ENCODE peak calls at places on chromosomes 2 and 18, in six cellular contexts. Q is naive thymus-derived CD4-positive, alpha-beta T cell; T is Panc1; Z is aorta; L is stimulated activated effector memory CD8-positive, alpha-beta T cell treated with anti-CD3 and anti-CD28 coated beads, Interleukin-12 subunit alpha, Interleukin-12 subunit beta, amount 100 ng/mL, for 72 hours; R is T-cell. Y is an unnamed sample.

GRCh38 chr2:237475704-237476107 is 11.3 kb upstream of the MLPH start:
- ATAC-seq in Q (peak), T (peak), Z (peak), L (peak), R (peak), Y (peak)

GRCh38 chr2:213995400-213996105 is 415.3 kb upstream of the VWC2L start:
- ATAC-seq in Q (no peak), T (peak), Z (no peak), L (no peak), R (no peak), Y (no peak)

GRCh38 chr2:12968399-12968798 is 251.7 kb downstream of the TRIB2 start:
- ATAC-seq in Q (no peak), T (no peak), Z (no peak), L (no peak), R (no peak), Y (no peak)

GRCh38 chr2:70442301-70443077 is 111.1 kb downstream of the TGFA start:
- ATAC-seq in Q (no peak), T (no peak), Z (no peak), L (no peak), R (no peak), Y (no peak)

GRCh38 chr2:229370484-229370883 is 99.4 kb upstream of the PID1 start:
- ATAC-seq in Q (no peak), T (no peak), Z (peak), L (no peak), R (no peak), Y (no peak)

GRCh38 chr2:181911830-181912229 is 20.3 kb downstream of the ITPRID2 start:
- ATAC-seq in Q (peak), T (no peak), Z (no peak), L (no peak), R (no peak), Y (no peak)

GRCh38 chr2:147273106-147273505 is 571.7 kb upstream of the ACVR2A start:
- ATAC-seq in Q (no peak), T (no peak), Z (no peak), L (no peak), R (no peak), Y (no peak)

GRCh38 chr18:500230-500555 is 308 bp downstream of the COLEC12 start:
- ATAC-seq in Q (no peak), T (no peak), Z (peak), L (no peak), R (no peak), Y (no peak)

GRCh38 chr2:143974262-143974661 is 545.7 kb downstream of the ZEB2 start:
- ATAC-seq in Q (no peak), T (no peak), Z (no peak), L (no peak), R (no peak), Y (no peak)

GRCh38 chr2:54575379-54575888 is 119.3 kb downstream of the SPTBN1 start:
- ATAC-seq in Q (no peak), T (no peak), Z (no peak), L (no peak), R (no peak), Y (peak)

GRCh38 chr18:12422936-12423335 is 15.2 kb downstream of the PRELID3A start:
- ATAC-seq in Q (peak), T (peak), Z (no peak), L (no peak), R (no peak), Y (no peak)

GRCh38 chr2:74583504-74583903 is 29.0 kb downstream of the DOK1 start:
- ATAC-seq in Q (no peak), T (no peak), Z (no peak), L (no peak), R (no peak), Y (no peak)

GRCh38 chr2:63424329-63425078 is 163.8 kb downstream of the WDPCP start:
- ATAC-seq in Q (peak), T (peak), Z (peak), L (peak), R (no peak), Y (peak)

GRCh38 chr18:14962626-14963025 is 214.7 kb downstream of the ANKRD30B start:
- ATAC-seq in Q (no peak), T (no peak), Z (no peak), L (no peak), R (no peak), Y (no peak)

GRCh38 chr2:177407031-177407430 is 14.5 kb downstream of the AGPS start:
- ATAC-seq in Q (no peak), T (no peak), Z (no peak), L (no peak), R (no peak), Y (no peak)

GRCh38 chr18:55121397-55122170 is 162.3 kb upstream of the CCDC68 start:
- ATAC-seq in Q (no peak), T (no peak), Z (no peak), L (no peak), R (no peak), Y (no peak)

GRCh38 chr2:208311954-208312353 is 45.9 kb downstream of the PIKFYVE start:
- ATAC-seq in Q (no peak), T (no peak), Z (no peak), L (peak), R (no peak), Y (peak)

GRCh38 chr2:38499921-38500634 is 102.7 kb downstream of the HNRNPLL start:
- ATAC-seq in Q (no peak), T (peak), Z (peak), L (no peak), R (no peak), Y (no peak)

GRCh38 chr2:72924353-72925240 is 7.3 kb downstream of the EMX1 start:
- ATAC-seq in Q (no peak), T (peak), Z (no peak), L (no peak), R (no peak), Y (no peak)

GRCh38 chr2:191721331-191721730 is 43.4 kb downstream of the NABP1 start:
- ATAC-seq in Q (no peak), T (no peak), Z (no peak), L (no peak), R (no peak), Y (no peak)

GRCh38 chr2:176902454-176902853 is 310.1 kb upstream of the HNRNPA3 start:
- ATAC-seq in Q (no peak), T (no peak), Z (no peak), L (no peak), R (no peak), Y (no peak)

GRCh38 chr2:203453858-203454451 is 81.1 kb downstream of the RAPH1 start:
- ATAC-seq in Q (peak), T (peak), Z (peak), L (peak), R (no peak), Y (peak)

GRCh38 chr2:17643031-17643615 is 102.6 kb downstream of the VSNL1 start:
- ATAC-seq in Q (peak), T (peak), Z (peak), L (peak), R (no peak), Y (peak)

GRCh38 chr18:47215554-47216138 is 35.8 kb downstream of the SKOR2 start:
- ATAC-seq in Q (no peak), T (peak), Z (no peak), L (peak), R (no peak), Y (peak)

GRCh38 chr2:99900589-99900988 is 241.8 kb downstream of the AFF3 start:
- ATAC-seq in Q (no peak), T (no peak), Z (no peak), L (no peak), R (no peak), Y (no peak)

GRCh38 chr18:3194947-3195612 is 24.7 kb downstream of the MYOM1 start:
- ATAC-seq in Q (no peak), T (no peak), Z (no peak), L (no peak), R (no peak), Y (no peak)

GRCh38 chr2:158900345-158900744 is 68.1 kb upstream of the TANC1 start:
- ATAC-seq in Q (no peak), T (no peak), Z (no peak), L (no peak), R (no peak), Y (no peak)

GRCh38 chr2:185187421-185187820 is 551.2 kb upstream of the FSIP2 start:
- ATAC-seq in Q (no peak), T (no peak), Z (no peak), L (peak), R (no peak), Y (no peak)

GRCh38 chr2:109175350-109175678 is 46.3 kb downstream of the SH3RF3 start:
- ATAC-seq in Q (no peak), T (no peak), Z (no peak), L (no peak), R (no peak), Y (no peak)

GRCh38 chr2:181589779-181590178 is 67.1 kb downstream of the CERKL start:
- ATAC-seq in Q (no peak), T (no peak), Z (no peak), L (no peak), R (no peak), Y (no peak)

GRCh38 chr18:61702007-61702406 is 190.8 kb downstream of the RNF152 start:
- ATAC-seq in Q (no peak), T (no peak), Z (peak), L (no peak), R (no peak), Y (no peak)

Y was measured in activated T-helper 17 cell treated with anti-CD3 and anti-CD28 coated beads, Interleukin-2, amount 50 U/mL, for 72 hours.